ENCODE peak calls at places on chromosome 4, in eight cellular contexts. U is sigmoid colon; T is lung; P is NB4; N is HTR-8/SVneo; X is glutamatergic neuron; M is activated CD8-positive, alpha-beta memory T cell treated with anti-CD3 and anti-CD28 coated beads for 48 hours; H is neural crest cell. L is an unnamed sample.

GRCh38 chr4:95637047-95637600 is 88.4 kb upstream of the UNC5C start:
- DNase-seq in M (no peak), N (no peak), U (no peak), H (peak), T (no peak), X (peak), P (no peak), L (peak)

GRCh38 chr4:127606823-127607222 is 25.9 kb upstream of the INTU start:
- DNase-seq in U (no peak), H (no peak), N (no peak), P (no peak), X (no peak), T (no peak), M (no peak), L (no peak)

GRCh38 chr4:123889376-123889945 is 492.9 kb downstream of the SPRY1 start:
- DNase-seq in H (no peak), P (no peak), X (no peak), N (no peak), M (no peak), T (no peak), U (no peak), L (no peak)

GRCh38 chr4:98673978-98674377 is 15.6 kb upstream of the TSPAN5 start:
- DNase-seq in N (no peak), T (no peak), H (no peak), U (no peak), P (no peak), X (no peak), M (no peak), L (no peak)

GRCh38 chr4:77538574-77539157 is 67.0 kb upstream of the CXCL13 start:
- DNase-seq in T (peak), M (no peak), X (no peak), H (no peak), P (no peak), N (no peak), U (no peak), L (no peak)

GRCh38 chr4:174316954-174317353 is 33.2 kb downstream of the CEP44 start:
- DNase-seq in P (no peak), N (no peak), U (no peak), X (no peak), H (no peak), M (no peak), T (no peak), L (no peak)

GRCh38 chr4:128288689-128289106 is 1.1 kb upstream of the PGRMC2 start:
- DNase-seq in X (no peak), H (no peak), N (no peak), P (peak), U (no peak), T (no peak), M (no peak), L (no peak)

GRCh38 chr4:68326146-68326545 is 23.7 kb downstream of the YTHDC1 start:
- DNase-seq in H (no peak), M (no peak), P (no peak), U (no peak), N (no peak), T (no peak), X (no peak), L (no peak)

GRCh38 chr4:177964061-177964460 is 521.8 kb upstream of the AGA start:
- DNase-seq in T (no peak), P (no peak), H (no peak), X (no peak), M (no peak), N (peak), U (no peak), L (no peak)

GRCh38 chr4:155543126-155543765 is 123.4 kb upstream of the GUCY1A1 start:
- DNase-seq in X (no peak), P (no peak), T (no peak), H (no peak), U (no peak), M (no peak), N (no peak), L (no peak)

GRCh38 chr4:148315049-148315448 is 127.2 kb downstream of the NR3C2 start:
- DNase-seq in U (no peak), P (no peak), N (peak), T (no peak), H (no peak), M (no peak), X (no peak), L (no peak)

GRCh38 chr4:109301691-109302365 is 630 bp downstream of the COL25A1 start:
- DNase-seq in M (no peak), H (peak), N (no peak), X (peak), P (no peak), T (no peak), U (no peak), L (no peak)

GRCh38 chr4:105894570-105895323 is 524 bp upstream of the NPNT start:
- DNase-seq in N (no peak), X (no peak), T (peak), H (peak), P (no peak), M (no peak), U (no peak), L (peak)

GRCh38 chr4:118987959-118988634 is 99.4 kb downstream of the SYNPO2 start:
- DNase-seq in P (no peak), X (no peak), H (no peak), N (no peak), M (no peak), U (no peak), T (no peak), L (no peak)

GRCh38 chr4:84493092-84493850 is 5.8 kb downstream of the NKX6-1 start:
- DNase-seq in U (no peak), X (peak), P (no peak), T (no peak), N (no peak), H (peak), M (no peak), L (peak)

GRCh38 chr4:8000721-8001491 is 61.2 kb upstream of the AFAP1 start:
- DNase-seq in X (no peak), H (no peak), M (no peak), N (no peak), P (no peak), U (no peak), T (no peak), L (no peak)

GRCh38 chr4:56241500-56241899 is 145.8 kb downstream of the AASDH start:
- DNase-seq in U (no peak), M (no peak), T (no peak), X (no peak), P (no peak), N (no peak), H (no peak), L (no peak)

GRCh38 chr4:112069110-112069509 is 76.1 kb upstream of the FAM241A start:
- DNase-seq in M (no peak), T (no peak), U (no peak), H (no peak), X (no peak), P (no peak), N (no peak), L (no peak)

GRCh38 chr4:119559044-119559647 is 69.5 kb downstream of the PDE5A start:
- DNase-seq in P (peak), X (no peak), T (no peak), N (peak), U (no peak), H (no peak), M (no peak), L (no peak)

GRCh38 chr4:73434311-73434710 is 1.7 kb upstream of the AFP start:
- DNase-seq in P (peak), U (no peak), X (no peak), M (no peak), T (no peak), N (peak), H (no peak), L (no peak)

GRCh38 chr4:114108869-114109268 is 129.4 kb upstream of the ARSJ start:
- DNase-seq in U (no peak), P (no peak), N (peak), H (no peak), X (peak), T (no peak), M (no peak), L (no peak)

GRCh38 chr4:97317691-97318090 is 825.6 kb downstream of the STPG2 start:
- DNase-seq in M (no peak), X (no peak), P (no peak), H (no peak), U (no peak), N (no peak), T (no peak), L (no peak)

GRCh38 chr4:139834210-139834609 is 168.6 kb downstream of the MGST2 start:
- DNase-seq in P (no peak), H (no peak), N (no peak), T (no peak), U (no peak), M (no peak), X (peak), L (no peak)

GRCh38 chr4:87069037-87069742 is 134.4 kb downstream of the AFF1 start:
- DNase-seq in X (no peak), T (no peak), H (no peak), N (no peak), U (no peak), P (no peak), M (no peak), L (no peak)

GRCh38 chr4:36446275-36446674 is 164.9 kb downstream of the DTHD1 start:
- DNase-seq in T (no peak), H (no peak), M (no peak), U (no peak), N (no peak), X (no peak), P (no peak), L (no peak)

GRCh38 chr4:140004580-140005314 is 149.2 kb downstream of the MAML3 start:
- DNase-seq in N (no peak), U (peak), H (peak), X (peak), T (no peak), P (no peak), M (no peak), L (peak)

GRCh38 chr4:169727616-169728015 is 30.1 kb downstream of the HPF1 start:
- DNase-seq in M (no peak), X (no peak), H (no peak), N (no peak), U (no peak), T (no peak), P (no peak), L (no peak)

GRCh38 chr4:184400375-184400870 is 73.9 kb downstream of the IRF2 start:
- DNase-seq in P (no peak), T (no peak), H (no peak), X (no peak), M (no peak), U (no peak), N (peak), L (no peak)

GRCh38 chr4:172698256-172698655 is 470.4 kb upstream of the GALNT7 start:
- DNase-seq in H (no peak), T (no peak), N (no peak), M (no peak), P (no peak), U (no peak), X (no peak), L (no peak)

GRCh38 chr4:48483006-48483776 is at the start of gene SLC10A4:
- DNase-seq in H (peak), X (peak), U (no peak), N (peak), T (no peak), P (peak), M (no peak), L (peak)

GRCh38 chr4:175947117-175947722 is 118.4 kb upstream of the WDR17 start:
- DNase-seq in U (no peak), N (no peak), T (no peak), P (peak), H (no peak), X (no peak), M (no peak), L (no peak)

GRCh38 chr4:136442447-136442846 is 1089.8 kb downstream of the PCDH18 start:
- DNase-seq in P (no peak), U (no peak), N (no peak), X (no peak), T (no peak), M (no peak), H (no peak), L (no peak)

GRCh38 chr4:108360857-108361820 is 192.4 kb upstream of the LEF1 start:
- DNase-seq in N (peak), P (no peak), M (no peak), H (no peak), T (no peak), U (no peak), X (no peak), L (peak)

GRCh38 chr4:183478926-183479325 is 25.9 kb upstream of the ING2 start:
- DNase-seq in P (no peak), X (no peak), M (no peak), N (no peak), T (no peak), H (no peak), U (no peak), L (no peak)

GRCh38 chr4:36399762-36400353 is 118.4 kb downstream of the DTHD1 start:
- DNase-seq in P (peak), X (no peak), M (no peak), N (no peak), U (no peak), H (peak), T (no peak), L (no peak)

GRCh38 chr4:56468097-56468422 is 643 bp downstream of the SRP72 start:
- DNase-seq in N (peak), M (no peak), X (no peak), P (no peak), H (no peak), U (no peak), T (no peak), L (no peak)

GRCh38 chr4:40482985-40483647 is 146.5 kb downstream of the RBM47 start:
- DNase-seq in U (no peak), M (no peak), N (no peak), X (peak), T (no peak), H (no peak), P (no peak), L (peak)

GRCh38 chr4:153318696-153319320 is 25.7 kb upstream of the MND1 start:
- DNase-seq in T (no peak), N (peak), H (peak), U (no peak), X (no peak), P (peak), M (no peak), L (peak)

L was measured in retina.